ENCODE peak calls at places on chromosomes 11 and 22, in ten cellular contexts. J is activated T-helper 9 cell treated with anti-CD3 and anti-CD28 coated beads, Interleukin-2, amount 50 U/mL, for 16 hours; V is mucosa of gallbladder; Y is NCI-H2081; X is activated T-helper 1 cell treated with Interleukin-2 at 50 U/mL for 16 hours; H is naive thymus-derived CD8-positive, alpha-beta T cell; K is NCI-H524; O is cardiac muscle cell; L is sciatic nerve; T is HCT116. E is an unnamed sample.

GRCh38 chr11:2135648-2136201 is 3.5 kb downstream of the IGF2 start:
- DNase-seq in V (no peak), J (no peak), L (no peak), O (no peak), H (no peak), T (no peak), Y (no peak), X (no peak), K (no peak), E (no peak)

GRCh38 chr11:126163074-126163700 is 48.3 kb downstream of the RPUSD4 start:
- DNase-seq in L (no peak), K (peak), T (no peak), H (no peak), X (no peak), V (no peak), Y (no peak), O (no peak), J (no peak), E (no peak)

GRCh38 chr22:37206118-37206840 is 6.0 kb downstream of the SSTR3 start:
- DNase-seq in L (peak), X (no peak), V (no peak), J (no peak), T (no peak), O (no peak), K (no peak), Y (no peak), H (no peak), E (no peak)

GRCh38 chr11:43918662-43919061 is 23.8 kb upstream of the C11orf96 start:
- DNase-seq in K (no peak), Y (no peak), X (no peak), T (no peak), V (no peak), L (no peak), H (no peak), J (no peak), O (no peak), E (no peak)

GRCh38 chr11:28701760-28702449 is 593.7 kb downstream of the METTL15 start:
- DNase-seq in J (no peak), H (no peak), O (no peak), V (peak), L (no peak), K (no peak), Y (no peak), T (peak), X (no peak), E (no peak)

GRCh38 chr11:117532568-117532967 is 204.9 kb downstream of the CEP164 start:
- DNase-seq in Y (no peak), K (no peak), X (no peak), L (no peak), V (no peak), H (no peak), J (no peak), O (no peak), T (no peak), E (no peak)

GRCh38 chr22:44379817-44380560 is 67.2 kb upstream of the SHISAL1 start:
- DNase-seq in K (no peak), X (no peak), O (no peak), L (no peak), V (no peak), J (no peak), H (no peak), T (no peak), Y (no peak), E (no peak)

GRCh38 chr22:49647346-49648026 is 180.2 kb downstream of the BRD1 start:
- DNase-seq in O (no peak), K (no peak), J (no peak), H (no peak), X (no peak), L (no peak), T (no peak), V (no peak), Y (no peak), E (no peak)

GRCh38 chr11:88300888-88301477 is 36.6 kb downstream of the CTSC start:
- DNase-seq in Y (no peak), J (no peak), X (no peak), T (no peak), O (peak), L (no peak), H (no peak), K (no peak), V (no peak), E (no peak)

GRCh38 chr11:78946945-78947914 is 372.6 kb upstream of the NARS2 start:
- DNase-seq in Y (no peak), O (no peak), T (no peak), X (no peak), H (no peak), K (no peak), J (no peak), L (no peak), V (peak), E (no peak)

GRCh38 chr22:33519140-33519973 is 400.9 kb downstream of the LARGE1 start:
- DNase-seq in H (no peak), K (no peak), Y (no peak), X (no peak), V (peak), L (no peak), O (peak), J (no peak), T (no peak), E (no peak)

GRCh38 chr22:28051787-28052356 is 132.8 kb upstream of the PITPNB start:
- DNase-seq in V (peak), J (no peak), O (peak), K (peak), L (peak), H (no peak), Y (peak), T (peak), X (no peak), E (peak)

E was measured in CD4-positive, CD25-positive, alpha-beta regulatory T cell.